ENCODE peak calls at places on chromosomes 3 and 15, in six cellular contexts. H is HL-60, W is D721Med, G is uterus, J is left ventricle myocardium inferior, I is progenitor cell of endocrine pancreas. X is an unnamed sample.

GRCh38 chr15:52080031-52080430 is 32.5 kb downstream of the BCL2L10 start:
- DNase-seq in H (no peak), W (no peak), G (no peak), J (no peak), I (no peak), X (no peak)

GRCh38 chr15:39976291-39977274 is 42.7 kb downstream of the EIF2AK4 start:
- DNase-seq in H (no peak), W (peak; percentile 40), G (peak; percentile 45), J (peak; percentile 74), I (peak; percentile 10), X (peak; percentile 25)

GRCh38 chr3:65846936-65847335 is 191.8 kb downstream of the MAGI1 start:
- DNase-seq in H (no peak), W (no peak), G (no peak), J (no peak), I (no peak), X (no peak)

GRCh38 chr3:157335677-157336076 is 101.0 kb upstream of the PTX3 start:
- DNase-seq in H (no peak), W (no peak), G (no peak), J (no peak), I (no peak), X (peak; percentile 31)

GRCh38 chr3:133271491-133271890 is 128.4 kb upstream of the BFSP2 start:
- DNase-seq in H (no peak), W (no peak), G (no peak), J (no peak), I (no peak), X (no peak)

GRCh38 chr3:100810671-100811070 is 101.4 kb downstream of the TFG start:
- DNase-seq in H (no peak), W (no peak), G (no peak), J (no peak), I (no peak), X (no peak)

GRCh38 chr3:110738531-110738930 is 333.1 kb upstream of the NECTIN3 start:
- DNase-seq in H (no peak), W (no peak), G (no peak), J (no peak), I (no peak), X (no peak)

GRCh38 chr3:115399751-115400150 is 223.6 kb upstream of the GAP43 start:
- DNase-seq in H (no peak), W (no peak), G (no peak), J (no peak), I (no peak), X (no peak)

GRCh38 chr3:72346526-72346926 is 501.7 kb downstream of the SHQ1 start:
- DNase-seq in H (peak; percentile 85), W (no peak), G (peak; percentile 54), J (no peak), I (no peak), X (no peak)

GRCh38 chr3:77392181-77392580 is 352.3 kb downstream of the ROBO2 start:
- DNase-seq in H (no peak), W (no peak), G (no peak), J (no peak), I (no peak), X (no peak)

GRCh38 chr3:181715601-181716340 is 4.0 kb downstream of the SOX2 start:
- DNase-seq in H (no peak), W (no peak), G (no peak), J (no peak), I (no peak), X (no peak)

GRCh38 chr3:29331830-29332637 is 51.2 kb downstream of the RBMS3 start:
- DNase-seq in H (no peak), W (no peak), G (no peak), J (no peak), I (no peak), X (no peak)

GRCh38 chr15:80855206-80855605 is 76.0 kb downstream of the CEMIP start:
- DNase-seq in H (no peak), W (no peak), G (no peak), J (no peak), I (no peak), X (no peak)

GRCh38 chr15:68704496-68705021 is 116.1 kb downstream of the ANP32A start:
- DNase-seq in H (no peak), W (peak; percentile 54), G (no peak), J (peak; percentile 35), I (no peak), X (no peak)

GRCh38 chr15:31930967-31931366 is 99.3 kb upstream of the CHRNA7 start:
- DNase-seq in H (no peak), W (no peak), G (no peak), J (no peak), I (no peak), X (no peak)

GRCh38 chr3:134364936-134365765 is 9.1 kb downstream of the AMOTL2 start:
- DNase-seq in H (no peak), W (no peak), G (no peak), J (no peak), I (no peak), X (no peak)

GRCh38 chr3:151330899-151331298 is 1.6 kb upstream of the P2RY13 start:
- DNase-seq in H (peak; percentile 42), W (no peak), G (no peak), J (no peak), I (no peak), X (no peak)

GRCh38 chr3:155763870-155764463 is 19.1 kb upstream of the PLCH1 start:
- DNase-seq in H (no peak), W (no peak), G (no peak), J (no peak), I (no peak), X (no peak)

GRCh38 chr3:97835761-97836160 is 13.9 kb downstream of the CRYBG3 start:
- DNase-seq in H (no peak), W (no peak), G (no peak), J (no peak), I (no peak), X (no peak)

DNA sequence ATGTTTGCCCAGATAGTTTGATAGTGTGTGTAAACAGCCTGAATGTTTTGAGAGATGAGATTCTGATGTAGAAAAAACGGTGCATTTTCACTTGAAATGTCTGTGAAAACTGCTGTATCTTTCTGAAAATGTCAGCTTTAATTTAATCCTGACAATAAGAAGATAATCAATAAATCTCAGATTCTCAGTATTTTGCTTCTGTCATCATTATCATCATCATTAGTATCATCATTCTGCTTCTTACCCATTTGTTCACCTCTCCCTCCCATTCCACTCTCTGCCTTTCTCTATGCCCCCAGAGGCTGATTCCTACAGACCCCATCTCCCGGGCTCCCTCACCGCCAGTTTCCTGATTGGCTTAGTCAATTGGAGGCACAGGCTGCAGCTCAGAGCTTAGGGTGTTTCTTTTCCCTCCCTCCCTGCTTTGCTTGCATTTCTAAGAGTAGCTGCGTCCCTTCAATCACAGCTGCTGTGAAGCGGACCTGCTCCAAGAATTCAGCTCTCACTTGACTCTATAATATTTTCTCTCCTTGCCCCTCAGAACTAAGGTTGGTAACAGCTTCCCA is 8.2 kb upstream of the SNTN start:
- DNase-seq in H (no peak), W (no peak), G (no peak), J (no peak), I (no peak), X (no peak)
- TF ChIP-seq CTCF in H (no peak), W (no peak), G (no peak), J (no peak), I (no peak), X (no peak)

GRCh38 chr15:99057697-99058420 is 47.0 kb upstream of the SYNM start:
- DNase-seq in H (no peak), W (no peak), G (no peak), J (peak; percentile 23), I (no peak), X (no peak)

GRCh38 chr15:99058421-99058870 is 46.4 kb upstream of the SYNM start:
- DNase-seq in H (no peak), W (peak; percentile 49), G (no peak), J (no peak), I (no peak), X (no peak)

GRCh38 chr15:99062226-99062625 is 42.7 kb upstream of the SYNM start:
- DNase-seq in H (no peak), W (no peak), G (no peak), J (no peak), I (no peak), X (no peak)

GRCh38 chr15:99057020-99057419 is 47.9 kb upstream of the SYNM start:
- DNase-seq in H (no peak), W (no peak), G (no peak), J (no peak), I (no peak), X (no peak)

GRCh38 chr15:99059010-99059981 is 45.6 kb upstream of the SYNM start:
- DNase-seq in H (peak; percentile 38), W (peak; percentile 69), G (peak; percentile 93), J (peak; percentile 78), I (peak; percentile 73), X (peak; percentile 88)
- TF ChIP-seq CTCF in H (peak; percentile 24), W (peak; percentile 65), G (peak; percentile 91), J (peak; percentile 82), I (peak; percentile 83), X (peak; percentile 83)

GRCh38 chr3:53815067-53815466 is 31.2 kb downstream of the CHDH start:
- DNase-seq in H (no peak), W (no peak), G (no peak), J (no peak), I (no peak), X (no peak)
- TF ChIP-seq CTCF in H (no peak), W (no peak), G (no peak), J (no peak), I (no peak), X (no peak)

GRCh38 chr3:138112362-138112761 is 3.0 kb downstream of the DZIP1L start:
- DNase-seq in H (no peak), W (no peak), G (no peak), J (no peak), I (no peak), X (no peak)

GRCh38 chr3:138113309-138113708 is 2.1 kb downstream of the DZIP1L start:
- DNase-seq in H (no peak), W (no peak), G (no peak), J (no peak), I (no peak), X (no peak)

GRCh38 chr3:138118863-138119766 is 3.7 kb upstream of the DZIP1L start:
- DNase-seq in H (peak; percentile 62), W (peak; percentile 29), G (peak; percentile 74), J (peak; percentile 66), I (peak; percentile 69), X (peak; percentile 85)

GRCh38 chr3:138114431-138114918 is 933 bp downstream of the DZIP1L start:
- DNase-seq in H (no peak), W (no peak), G (no peak), J (no peak), I (no peak), X (peak; percentile 11)

DNA sequence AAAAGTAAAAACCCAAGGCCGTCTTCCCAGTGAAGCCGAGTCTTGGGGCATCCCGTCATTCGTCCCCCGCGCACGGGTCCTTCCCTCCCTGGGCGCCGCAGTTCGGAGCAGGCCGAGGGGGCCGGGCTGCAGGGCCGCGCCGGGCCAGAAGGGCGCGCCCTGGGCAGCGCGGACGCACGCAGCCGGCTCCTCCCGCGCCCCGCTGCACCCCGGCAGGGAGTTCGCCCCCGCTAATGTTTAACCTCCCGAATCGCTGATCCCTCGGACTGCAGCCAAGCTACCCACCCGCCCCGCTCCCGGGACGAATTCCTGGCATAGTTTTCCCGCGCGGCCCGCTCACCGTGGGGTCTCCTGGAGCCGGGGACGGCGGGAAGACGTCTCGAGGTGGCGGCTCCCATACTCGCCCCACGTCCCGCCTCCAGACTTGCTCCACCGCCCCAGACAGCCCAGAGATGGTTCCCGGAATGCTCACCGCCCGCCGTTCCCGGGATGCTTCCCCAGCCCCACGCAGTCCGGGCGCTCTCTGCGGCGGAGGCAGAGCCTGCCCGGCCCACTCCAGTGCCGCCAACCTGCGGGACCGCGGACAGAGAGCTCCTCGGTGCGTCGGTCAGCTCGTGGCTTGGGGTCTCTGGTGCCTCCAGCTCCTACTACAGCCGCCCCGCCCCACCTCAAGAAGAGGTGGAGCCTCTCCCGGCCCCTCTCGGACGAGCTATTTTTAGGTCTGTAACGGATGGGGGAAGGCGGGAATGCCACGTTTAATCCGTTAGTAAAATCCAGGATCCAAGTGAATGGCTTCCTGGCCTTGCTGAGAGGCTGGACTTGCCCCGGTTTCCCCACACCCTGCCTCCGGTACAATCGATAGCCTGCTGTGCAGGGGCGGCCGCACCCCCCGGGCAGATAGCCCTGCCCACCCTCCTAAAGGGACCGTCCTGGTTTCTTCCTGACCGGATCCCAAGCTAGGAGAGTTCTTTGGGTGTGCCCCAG is at the start of gene DZIP1L:
- DNase-seq in H (peak; percentile 30), W (peak; percentile 28), G (peak; percentile 66), J (peak; percentile 69), I (peak; percentile 65), X (peak; percentile 60)
- TF ChIP-seq CTCF in H (peak; percentile 32), W (peak; percentile 24), G (peak; percentile 89), J (peak; percentile 80), I (peak; percentile 66), X (peak; percentile 22)

X was measured in endothelial cell.